ENCODE peak calls at places on chromosome 14, in seven cellular contexts. One of them, this sample, is unnamed.

GRCh38 chr14:34691173-34691572 is 23.2 kb downstream of the CFL2 start:
- DNase-seq in GM23338: no peak
- DNase-seq in fibroblast of mammary gland: no peak
- DNase-seq in body of pancreas: no peak
- DNase-seq in A549: no peak
- DNase-seq in left ventricle myocardium inferior: no peak
- DNase-seq in fibroblast of lung: no peak
- DNase-seq in this sample: no peak

GRCh38 chr14:93732524-93732923 is 55.8 kb downstream of the PRIMA1 start:
- DNase-seq in GM23338: no peak
- DNase-seq in fibroblast of mammary gland: no peak
- DNase-seq in body of pancreas: no peak
- DNase-seq in A549: no peak
- DNase-seq in left ventricle myocardium inferior: no peak
- DNase-seq in fibroblast of lung: no peak
- DNase-seq in this sample: no peak

GRCh38 chr14:53016491-53016890 is 65.6 kb upstream of the FERMT2 start:
- DNase-seq in GM23338: no peak
- DNase-seq in fibroblast of mammary gland: no peak
- DNase-seq in body of pancreas: no peak
- DNase-seq in A549: no peak
- DNase-seq in left ventricle myocardium inferior: no peak
- DNase-seq in fibroblast of lung: no peak
- DNase-seq in this sample: no peak

GRCh38 chr14:96204151-96205058 is at the start of gene BDKRB2:
- DNase-seq in GM23338: peak
- DNase-seq in fibroblast of mammary gland: peak
- DNase-seq in body of pancreas: peak
- DNase-seq in A549: peak
- DNase-seq in left ventricle myocardium inferior: peak
- DNase-seq in fibroblast of lung: peak
- DNase-seq in this sample: peak

GRCh38 chr14:92690171-92691011 is 58.0 kb downstream of the LGMN start:
- DNase-seq in GM23338: peak
- DNase-seq in fibroblast of mammary gland: peak
- DNase-seq in body of pancreas: peak
- DNase-seq in A549: peak
- DNase-seq in left ventricle myocardium inferior: no peak
- DNase-seq in fibroblast of lung: peak
- DNase-seq in this sample: no peak

GRCh38 chr14:76763362-76764041 is 2.2 kb downstream of the VASH1 start:
- DNase-seq in GM23338: no peak
- DNase-seq in fibroblast of mammary gland: peak
- DNase-seq in body of pancreas: no peak
- DNase-seq in A549: no peak
- DNase-seq in left ventricle myocardium inferior: no peak
- DNase-seq in fibroblast of lung: no peak
- DNase-seq in this sample: no peak

GRCh38 chr14:64684091-64684490 is 20.1 kb upstream of the PLEKHG3 start:
- DNase-seq in GM23338: no peak
- DNase-seq in fibroblast of mammary gland: peak
- DNase-seq in body of pancreas: peak
- DNase-seq in A549: no peak
- DNase-seq in left ventricle myocardium inferior: peak
- DNase-seq in fibroblast of lung: peak
- DNase-seq in this sample: peak

GRCh38 chr14:67970923-67971322 is 151.3 kb downstream of the RAD51B start:
- DNase-seq in GM23338: no peak
- DNase-seq in fibroblast of mammary gland: no peak
- DNase-seq in body of pancreas: no peak
- DNase-seq in A549: no peak
- DNase-seq in left ventricle myocardium inferior: no peak
- DNase-seq in fibroblast of lung: no peak
- DNase-seq in this sample: no peak

GRCh38 chr14:99475660-99476059 is 5.0 kb downstream of the SETD3 start:
- DNase-seq in GM23338: no peak
- DNase-seq in fibroblast of mammary gland: no peak
- DNase-seq in body of pancreas: no peak
- DNase-seq in A549: no peak
- DNase-seq in left ventricle myocardium inferior: no peak
- DNase-seq in fibroblast of lung: no peak
- DNase-seq in this sample: no peak
- H3K4me3 ChIP-seq in GM23338: no peak
- H3K4me3 ChIP-seq in fibroblast of mammary gland: no peak
- H3K4me3 ChIP-seq in body of pancreas: no peak
- H3K4me3 ChIP-seq in A549: no peak
- H3K4me3 ChIP-seq in left ventricle myocardium inferior: no peak
- H3K4me3 ChIP-seq in fibroblast of lung: no peak
- H3K4me3 ChIP-seq in this sample: no peak

GRCh38 chr14:75196468-75196867 is 20.1 kb upstream of the TMED10 start:
- DNase-seq in GM23338: no peak
- DNase-seq in fibroblast of mammary gland: no peak
- DNase-seq in body of pancreas: peak
- DNase-seq in A549: no peak
- DNase-seq in left ventricle myocardium inferior: no peak
- DNase-seq in fibroblast of lung: no peak
- DNase-seq in this sample: no peak
- TF ChIP-seq CTCF in GM23338: no peak
- TF ChIP-seq CTCF in fibroblast of mammary gland: no peak
- TF ChIP-seq CTCF in body of pancreas: no peak
- TF ChIP-seq CTCF in A549: no peak
- TF ChIP-seq CTCF in left ventricle myocardium inferior: no peak
- TF ChIP-seq CTCF in fibroblast of lung: no peak
- TF ChIP-seq CTCF in this sample: no peak

DNA sequence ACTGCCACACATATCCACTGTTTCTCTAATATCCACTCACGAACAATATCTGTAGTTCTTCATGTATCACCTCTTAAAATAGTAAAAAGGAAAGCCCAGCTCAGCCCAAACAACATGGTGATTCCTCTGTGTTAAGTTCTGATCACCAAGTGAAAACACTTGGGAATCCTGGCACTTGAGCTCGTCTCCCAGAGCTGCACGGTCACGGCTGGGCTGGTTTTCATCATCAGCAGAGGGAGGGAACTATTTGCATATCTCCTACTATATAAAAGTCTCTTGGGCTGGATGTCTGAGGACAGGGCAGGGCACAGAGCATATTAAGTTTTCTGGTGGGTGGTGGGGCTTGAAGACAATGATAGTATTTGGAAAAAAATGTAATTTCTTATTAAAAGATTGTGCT is 870.6 kb downstream of the TMEM121 start:
- DNase-seq in GM23338: no peak
- DNase-seq in fibroblast of mammary gland: no peak
- DNase-seq in body of pancreas: no peak
- DNase-seq in A549: no peak
- DNase-seq in left ventricle myocardium inferior: no peak
- DNase-seq in fibroblast of lung: no peak
- DNase-seq in this sample: no peak
- H3K4me3 ChIP-seq in GM23338: no peak
- H3K4me3 ChIP-seq in fibroblast of mammary gland: no peak
- H3K4me3 ChIP-seq in body of pancreas: no peak
- H3K4me3 ChIP-seq in A549: no peak
- H3K4me3 ChIP-seq in left ventricle myocardium inferior: no peak
- H3K4me3 ChIP-seq in fibroblast of lung: no peak
- H3K4me3 ChIP-seq in this sample: no peak

DNA sequence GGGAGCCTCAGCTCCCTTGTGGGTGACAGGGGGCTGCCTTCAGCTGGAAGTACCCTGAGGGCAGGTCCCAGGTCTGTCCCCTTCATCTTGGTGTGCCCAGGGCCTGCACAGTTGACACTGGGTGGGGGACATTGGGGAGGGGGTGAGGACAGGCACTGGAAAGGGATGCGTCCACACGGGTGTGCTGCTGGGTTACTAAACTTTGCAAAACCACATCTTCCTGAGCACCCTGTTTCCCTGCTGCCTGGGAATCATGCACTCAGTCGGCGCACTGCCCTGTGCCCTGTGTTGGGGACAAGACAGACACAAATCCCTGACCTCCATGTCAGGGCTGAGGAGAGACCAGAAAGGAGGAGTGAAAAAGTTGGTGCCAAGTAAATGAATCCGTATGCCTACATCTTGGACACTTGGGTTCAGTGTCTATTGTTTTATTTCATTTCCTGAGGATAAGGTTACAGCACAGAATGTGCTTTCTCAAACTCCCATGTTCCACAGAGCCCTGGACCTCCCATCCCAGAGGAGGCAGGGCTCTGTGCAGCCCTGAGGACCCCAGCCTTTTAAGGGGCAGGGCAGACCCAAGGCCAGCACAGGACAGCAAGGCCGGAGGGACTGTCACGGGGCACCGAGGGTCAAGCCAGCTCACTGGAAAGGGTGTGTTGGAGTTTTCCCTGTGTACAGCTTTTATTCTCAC is 2.9 kb upstream of the SLC25A29 start:
- DNase-seq in GM23338: no peak
- DNase-seq in fibroblast of mammary gland: no peak
- DNase-seq in body of pancreas: no peak
- DNase-seq in A549: no peak
- DNase-seq in left ventricle myocardium inferior: no peak
- DNase-seq in fibroblast of lung: no peak
- DNase-seq in this sample: no peak
- TF ChIP-seq CTCF in GM23338: no peak
- TF ChIP-seq CTCF in fibroblast of mammary gland: no peak
- TF ChIP-seq CTCF in body of pancreas: no peak
- TF ChIP-seq CTCF in A549: no peak
- TF ChIP-seq CTCF in left ventricle myocardium inferior: no peak
- TF ChIP-seq CTCF in fibroblast of lung: no peak
- TF ChIP-seq CTCF in this sample: no peak

This sample was measured in retinal pigment epithelial cell.